ENCODE peak calls at places on chromosomes 6 and 20, in six cellular contexts. K, Q, A, Y, J and N are unnamed samples.

GRCh38 chr6:138485005-138485545 is 14.2 kb downstream of the NHSL1 start:
- DNase-seq in A (no peak), Q (no peak), K (no peak), Y (no peak), J (no peak), N (peak; percentile 25)

GRCh38 chr6:36120539-36120938 is 9.8 kb upstream of the MAPK13 start:
- DNase-seq in Q (no peak), K (no peak), Y (peak; percentile 66), A (no peak), J (no peak), N (no peak)

GRCh38 chr20:36830791-36831691 is 44.9 kb upstream of the TLDC2 start:
- DNase-seq in J (peak; percentile 70), K (no peak), A (no peak), Y (no peak), Q (no peak), N (peak; percentile 70)

GRCh38 chr20:4014031-4014474 is 1.3 kb downstream of the RNF24 start:
- DNase-seq in A (peak; percentile 92), J (peak; percentile 40), Q (peak; percentile 79), K (peak; percentile 73), Y (no peak), N (peak; percentile 44)

GRCh38 chr6:33856655-33857054 is 52.9 kb upstream of the MLN start:
- DNase-seq in Y (peak; percentile 64), Q (no peak), A (peak; percentile 84), K (no peak), J (no peak), N (no peak)

GRCh38 chr20:51533291-51534172 is 9.0 kb downstream of the NFATC2 start:
- DNase-seq in J (peak; percentile 72), Y (no peak), A (no peak), K (no peak), Q (no peak), N (no peak)

GRCh38 chr6:43582911-43583310 is 6.9 kb downstream of the POLH start:
- DNase-seq in K (no peak), Y (no peak), Q (no peak), A (no peak), J (no peak), N (no peak)

GRCh38 chr6:3753228-3753795 is 1.8 kb upstream of the PXDC1 start:
- DNase-seq in A (no peak), Q (no peak), J (no peak), Y (no peak), K (no peak), N (no peak)

GRCh38 chr6:139240161-139241010 is 51.4 kb downstream of the TXLNB start:
- DNase-seq in Y (no peak), J (peak; percentile 66), Q (peak; percentile 78), A (no peak), K (peak; percentile 39), N (peak; percentile 39)

GRCh38 chr6:33288141-33288941 is 698 bp downstream of the WDR46 start:
- DNase-seq in J (no peak), Y (no peak), Q (no peak), A (no peak), K (no peak), N (no peak)

GRCh38 chr6:105501246-105501645 is 98.4 kb upstream of the PREP start:
- DNase-seq in K (no peak), Y (no peak), A (no peak), Q (no peak), J (no peak), N (no peak)